ENCODE peak calls at places on chromosomes 7 and 10, in nine cellular contexts. One of them, this sample, is unnamed.

GRCh38 chr10:80275756-80276155 is 13.7 kb downstream of the MAT1A start:
- DNase-seq in GM23248: no peak
- DNase-seq in fibroblast of lung: no peak
- DNase-seq in upper lobe of right lung: no peak
- DNase-seq in kidney: no peak
- DNase-seq in OCI-LY7: no peak
- DNase-seq in heart right ventricle: no peak
- DNase-seq in WERI-Rb-1: no peak
- DNase-seq in astrocyte: no peak
- DNase-seq in this sample: peak; percentile 9

GRCh38 chr10:24893127-24893526 is 59.3 kb downstream of the PRTFDC1 start:
- DNase-seq in GM23248: no peak
- DNase-seq in fibroblast of lung: peak; percentile 60
- DNase-seq in upper lobe of right lung: no peak
- DNase-seq in kidney: no peak
- DNase-seq in OCI-LY7: no peak
- DNase-seq in heart right ventricle: no peak
- DNase-seq in WERI-Rb-1: no peak
- DNase-seq in astrocyte: peak; percentile 36
- DNase-seq in this sample: no peak

GRCh38 chr7:131104611-131105293 is 222.9 kb upstream of the MKLN1 start:
- DNase-seq in GM23248: peak; percentile 58
- DNase-seq in fibroblast of lung: peak; percentile 26
- DNase-seq in upper lobe of right lung: no peak
- DNase-seq in kidney: no peak
- DNase-seq in OCI-LY7: peak; percentile 47
- DNase-seq in heart right ventricle: no peak
- DNase-seq in WERI-Rb-1: no peak
- DNase-seq in astrocyte: no peak
- DNase-seq in this sample: no peak

GRCh38 chr10:34862892-34863291 is 47.8 kb upstream of the PARD3 start:
- DNase-seq in GM23248: no peak
- DNase-seq in fibroblast of lung: no peak
- DNase-seq in upper lobe of right lung: no peak
- DNase-seq in kidney: no peak
- DNase-seq in OCI-LY7: no peak
- DNase-seq in heart right ventricle: no peak
- DNase-seq in WERI-Rb-1: no peak
- DNase-seq in astrocyte: no peak
- DNase-seq in this sample: peak; percentile 31

GRCh38 chr10:79628083-79628482 is 17.3 kb downstream of the SFTPA1 start:
- DNase-seq in GM23248: no peak
- DNase-seq in fibroblast of lung: no peak
- DNase-seq in upper lobe of right lung: no peak
- DNase-seq in kidney: no peak
- DNase-seq in OCI-LY7: no peak
- DNase-seq in heart right ventricle: no peak
- DNase-seq in WERI-Rb-1: no peak
- DNase-seq in astrocyte: no peak
- DNase-seq in this sample: no peak

GRCh38 chr7:73978681-73979563 is 49.1 kb upstream of the ELN start:
- DNase-seq in GM23248: peak; percentile 70
- DNase-seq in fibroblast of lung: peak; percentile 54
- DNase-seq in upper lobe of right lung: peak; percentile 81
- DNase-seq in kidney: peak; percentile 62
- DNase-seq in OCI-LY7: peak; percentile 67
- DNase-seq in heart right ventricle: peak; percentile 41
- DNase-seq in WERI-Rb-1: peak; percentile 77
- DNase-seq in astrocyte: no peak
- DNase-seq in this sample: peak; percentile 77

GRCh38 chr10:18362892-18363291 is 222.7 kb downstream of the CACNB2 start:
- DNase-seq in GM23248: no peak
- DNase-seq in fibroblast of lung: no peak
- DNase-seq in upper lobe of right lung: no peak
- DNase-seq in kidney: no peak
- DNase-seq in OCI-LY7: no peak
- DNase-seq in heart right ventricle: no peak
- DNase-seq in WERI-Rb-1: no peak
- DNase-seq in astrocyte: no peak
- DNase-seq in this sample: no peak

GRCh38 chr10:109823196-109823595 is 100.1 kb downstream of the XPNPEP1 start:
- DNase-seq in GM23248: peak; percentile 56
- DNase-seq in fibroblast of lung: no peak
- DNase-seq in upper lobe of right lung: no peak
- DNase-seq in kidney: no peak
- DNase-seq in OCI-LY7: no peak
- DNase-seq in heart right ventricle: no peak
- DNase-seq in WERI-Rb-1: no peak
- DNase-seq in astrocyte: no peak
- DNase-seq in this sample: no peak

GRCh38 chr7:139095194-139095659 is 14.3 kb downstream of the ZC3HAV1 start:
- DNase-seq in GM23248: no peak
- DNase-seq in fibroblast of lung: no peak
- DNase-seq in upper lobe of right lung: no peak
- DNase-seq in kidney: no peak
- DNase-seq in OCI-LY7: peak; percentile 90
- DNase-seq in heart right ventricle: no peak
- DNase-seq in WERI-Rb-1: no peak
- DNase-seq in astrocyte: no peak
- DNase-seq in this sample: no peak

GRCh38 chr7:14420768-14421167 is 431.3 kb upstream of the ETV1 start:
- DNase-seq in GM23248: no peak
- DNase-seq in fibroblast of lung: no peak
- DNase-seq in upper lobe of right lung: no peak
- DNase-seq in kidney: no peak
- DNase-seq in OCI-LY7: no peak
- DNase-seq in heart right ventricle: no peak
- DNase-seq in WERI-Rb-1: no peak
- DNase-seq in astrocyte: no peak
- DNase-seq in this sample: no peak

GRCh38 chr7:29839302-29839701 is 33.0 kb downstream of the WIPF3 start:
- DNase-seq in GM23248: peak; percentile 86
- DNase-seq in fibroblast of lung: peak; percentile 77
- DNase-seq in upper lobe of right lung: no peak
- DNase-seq in kidney: no peak
- DNase-seq in OCI-LY7: no peak
- DNase-seq in heart right ventricle: peak; percentile 36
- DNase-seq in WERI-Rb-1: no peak
- DNase-seq in astrocyte: peak; percentile 66
- DNase-seq in this sample: no peak

GRCh38 chr10:115861455-115861854 is 411.6 kb downstream of the GFRA1 start:
- DNase-seq in GM23248: peak; percentile 72
- DNase-seq in fibroblast of lung: peak; percentile 9
- DNase-seq in upper lobe of right lung: no peak
- DNase-seq in kidney: no peak
- DNase-seq in OCI-LY7: no peak
- DNase-seq in heart right ventricle: no peak
- DNase-seq in WERI-Rb-1: no peak
- DNase-seq in astrocyte: no peak
- DNase-seq in this sample: no peak

GRCh38 chr10:118725784-118726507 is 28.8 kb downstream of the CACUL1 start:
- DNase-seq in GM23248: peak; percentile 75
- DNase-seq in fibroblast of lung: peak; percentile 87
- DNase-seq in upper lobe of right lung: no peak
- DNase-seq in kidney: no peak
- DNase-seq in OCI-LY7: no peak
- DNase-seq in heart right ventricle: no peak
- DNase-seq in WERI-Rb-1: no peak
- DNase-seq in astrocyte: peak; percentile 16
- DNase-seq in this sample: no peak

GRCh38 chr7:47647213-47647985 is 65.5 kb upstream of the TNS3 start:
- DNase-seq in GM23248: no peak
- DNase-seq in fibroblast of lung: no peak
- DNase-seq in upper lobe of right lung: no peak
- DNase-seq in kidney: no peak
- DNase-seq in OCI-LY7: peak; percentile 82
- DNase-seq in heart right ventricle: no peak
- DNase-seq in WERI-Rb-1: no peak
- DNase-seq in astrocyte: no peak
- DNase-seq in this sample: no peak

GRCh38 chr10:27819781-27820531 is 74.3 kb upstream of the MKX start:
- DNase-seq in GM23248: peak; percentile 76
- DNase-seq in fibroblast of lung: peak; percentile 67
- DNase-seq in upper lobe of right lung: no peak
- DNase-seq in kidney: no peak
- DNase-seq in OCI-LY7: no peak
- DNase-seq in heart right ventricle: peak; percentile 53
- DNase-seq in WERI-Rb-1: no peak
- DNase-seq in astrocyte: peak; percentile 87
- DNase-seq in this sample: no peak

GRCh38 chr7:43582503-43583423 is at the start of gene STK17A:
- DNase-seq in GM23248: peak; percentile 95
- DNase-seq in fibroblast of lung: peak; percentile 89
- DNase-seq in upper lobe of right lung: peak; percentile 96
- DNase-seq in kidney: peak; percentile 97
- DNase-seq in OCI-LY7: peak; percentile 94
- DNase-seq in heart right ventricle: peak; percentile 93
- DNase-seq in WERI-Rb-1: peak; percentile 90
- DNase-seq in astrocyte: peak; percentile 56
- DNase-seq in this sample: peak; percentile 95

GRCh38 chr7:131057015-131057518 is 270.6 kb upstream of the MKLN1 start:
- DNase-seq in GM23248: peak; percentile 41
- DNase-seq in fibroblast of lung: peak; percentile 80
- DNase-seq in upper lobe of right lung: no peak
- DNase-seq in kidney: no peak
- DNase-seq in OCI-LY7: peak; percentile 73
- DNase-seq in heart right ventricle: no peak
- DNase-seq in WERI-Rb-1: no peak
- DNase-seq in astrocyte: peak; percentile 92
- DNase-seq in this sample: no peak

GRCh38 chr7:73860859-73861258 is at the start of gene TMEM270:
- DNase-seq in GM23248: no peak
- DNase-seq in fibroblast of lung: no peak
- DNase-seq in upper lobe of right lung: no peak
- DNase-seq in kidney: peak; percentile 53
- DNase-seq in OCI-LY7: no peak
- DNase-seq in heart right ventricle: no peak
- DNase-seq in WERI-Rb-1: no peak
- DNase-seq in astrocyte: no peak
- DNase-seq in this sample: no peak

GRCh38 chr10:57621466-57621865 is 646.2 kb downstream of the IPMK start:
- DNase-seq in GM23248: no peak
- DNase-seq in fibroblast of lung: no peak
- DNase-seq in upper lobe of right lung: no peak
- DNase-seq in kidney: no peak
- DNase-seq in OCI-LY7: no peak
- DNase-seq in heart right ventricle: no peak
- DNase-seq in WERI-Rb-1: no peak
- DNase-seq in astrocyte: no peak
- DNase-seq in this sample: no peak

GRCh38 chr7:29924006-29924405 is 65.6 kb downstream of the SCRN1 start:
- DNase-seq in GM23248: no peak
- DNase-seq in fibroblast of lung: no peak
- DNase-seq in upper lobe of right lung: no peak
- DNase-seq in kidney: no peak
- DNase-seq in OCI-LY7: no peak
- DNase-seq in heart right ventricle: no peak
- DNase-seq in WERI-Rb-1: peak; percentile 28
- DNase-seq in astrocyte: no peak
- DNase-seq in this sample: no peak

DNA sequence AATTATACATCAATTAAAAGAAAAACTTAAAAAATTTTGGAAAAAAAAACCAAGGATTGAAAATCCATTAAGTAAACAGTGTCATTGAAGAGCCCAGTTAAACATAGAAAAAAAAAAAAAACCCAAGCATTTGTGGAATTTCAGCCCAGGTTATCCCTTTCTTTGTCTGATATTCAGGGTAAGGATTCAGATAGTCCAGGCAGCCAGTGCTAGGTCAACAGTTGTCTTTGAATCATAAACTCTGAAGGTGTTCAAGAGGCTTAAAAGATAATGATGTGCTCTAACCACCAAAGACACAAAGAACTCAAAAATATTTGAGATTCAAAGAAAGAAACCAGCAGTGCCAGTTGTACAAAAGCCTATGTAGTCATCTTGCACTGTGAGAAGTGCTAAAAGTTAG is 270.3 kb upstream of the DKK1 start:
- DNase-seq in GM23248: no peak
- DNase-seq in fibroblast of lung: no peak
- DNase-seq in upper lobe of right lung: no peak
- DNase-seq in kidney: no peak
- DNase-seq in OCI-LY7: no peak
- DNase-seq in heart right ventricle: no peak
- DNase-seq in WERI-Rb-1: no peak
- DNase-seq in astrocyte: no peak
- DNase-seq in this sample: no peak
- H3K27ac ChIP-seq in GM23248: no peak overlapping the region
- H3K27ac ChIP-seq in fibroblast of lung: no peak overlapping the region
- H3K27ac ChIP-seq in upper lobe of right lung: no peak overlapping the region
- H3K27ac ChIP-seq in kidney: no peak overlapping the region
- H3K27ac ChIP-seq in OCI-LY7: no peak overlapping the region
- H3K27ac ChIP-seq in heart right ventricle: no peak overlapping the region
- H3K27ac ChIP-seq in WERI-Rb-1: no peak overlapping the region
- H3K27ac ChIP-seq in astrocyte: no peak overlapping the region
- H3K27ac ChIP-seq in this sample: no peak overlapping the region

DNA sequence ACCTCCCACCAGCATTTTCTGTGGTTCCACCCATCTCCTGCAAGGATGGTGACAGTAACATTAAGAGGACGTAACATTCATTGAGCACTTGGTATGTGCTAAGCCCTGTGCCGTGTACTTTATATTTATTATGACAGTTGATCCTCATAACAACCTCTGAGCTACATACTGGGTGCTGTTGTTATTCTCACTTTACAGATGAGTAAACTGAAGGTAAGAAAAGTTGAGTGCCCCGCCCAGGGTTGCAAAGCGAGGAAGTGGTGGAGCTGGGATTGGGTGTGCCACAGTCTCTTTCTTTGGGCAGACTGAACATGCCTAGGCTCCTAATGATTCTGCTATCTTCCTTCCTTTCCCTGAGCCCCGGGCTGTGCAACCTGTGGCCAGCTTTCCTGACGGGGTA is 107.4 kb downstream of the SH3PXD2A start:
- DNase-seq in GM23248: no peak
- DNase-seq in fibroblast of lung: no peak
- DNase-seq in upper lobe of right lung: no peak
- DNase-seq in kidney: no peak
- DNase-seq in OCI-LY7: no peak
- DNase-seq in heart right ventricle: no peak
- DNase-seq in WERI-Rb-1: no peak
- DNase-seq in astrocyte: no peak
- DNase-seq in this sample: peak; percentile 34
- H3K36me3 ChIP-seq in GM23248: no peaks in the 10 kb centered on the region
- H3K36me3 ChIP-seq in fibroblast of lung: no peaks in the 10 kb centered on the region
- H3K36me3 ChIP-seq in upper lobe of right lung: no peaks in the 10 kb centered on the region
- H3K36me3 ChIP-seq in kidney: no peaks in the 10 kb centered on the region
- H3K36me3 ChIP-seq in OCI-LY7: no peaks in the 10 kb centered on the region
- H3K36me3 ChIP-seq in heart right ventricle: no peaks in the 10 kb centered on the region
- H3K36me3 ChIP-seq in WERI-Rb-1: no peaks in the 10 kb centered on the region
- H3K36me3 ChIP-seq in astrocyte: no peaks in the 10 kb centered on the region
- H3K36me3 ChIP-seq in this sample: no peaks in the 10 kb centered on the region

GRCh38 chr10:105756386-105756785 is 1115.3 kb downstream of the SORCS3 start:
- DNase-seq in GM23248: no peak
- DNase-seq in fibroblast of lung: no peak
- DNase-seq in upper lobe of right lung: no peak
- DNase-seq in kidney: no peak
- DNase-seq in OCI-LY7: no peak
- DNase-seq in heart right ventricle: no peak
- DNase-seq in WERI-Rb-1: no peak
- DNase-seq in astrocyte: no peak
- DNase-seq in this sample: no peak
- H3K27ac ChIP-seq in GM23248: no peak overlapping the region
- H3K27ac ChIP-seq in fibroblast of lung: no peak overlapping the region
- H3K27ac ChIP-seq in upper lobe of right lung: no peak overlapping the region
- H3K27ac ChIP-seq in kidney: no peak overlapping the region
- H3K27ac ChIP-seq in OCI-LY7: no peak overlapping the region
- H3K27ac ChIP-seq in heart right ventricle: no peak overlapping the region
- H3K27ac ChIP-seq in WERI-Rb-1: no peak overlapping the region
- H3K27ac ChIP-seq in astrocyte: no peak overlapping the region
- H3K27ac ChIP-seq in this sample: no peak overlapping the region

GRCh38 chr7:98991141-98991540 is 112.8 kb downstream of the TRRAP start:
- DNase-seq in GM23248: no peak
- DNase-seq in fibroblast of lung: no peak
- DNase-seq in upper lobe of right lung: peak; percentile 36
- DNase-seq in kidney: no peak
- DNase-seq in OCI-LY7: no peak
- DNase-seq in heart right ventricle: no peak
- DNase-seq in WERI-Rb-1: no peak
- DNase-seq in astrocyte: no peak
- DNase-seq in this sample: no peak
- H3K36me3 ChIP-seq in GM23248: peaks cover 68% of the 10 kb centered on the region
- H3K36me3 ChIP-seq in fibroblast of lung: peaks cover 38% of the 10 kb centered on the region
- H3K36me3 ChIP-seq in upper lobe of right lung: peaks cover 99% of the 10 kb centered on the region
- H3K36me3 ChIP-seq in kidney: peaks cover 73% of the 10 kb centered on the region
- H3K36me3 ChIP-seq in OCI-LY7: peaks cover 99% of the 10 kb centered on the region
- H3K36me3 ChIP-seq in heart right ventricle: peaks cover 78% of the 10 kb centered on the region
- H3K36me3 ChIP-seq in WERI-Rb-1: peaks cover 83% of the 10 kb centered on the region
- H3K36me3 ChIP-seq in astrocyte: peaks cover 61% of the 10 kb centered on the region
- H3K36me3 ChIP-seq in this sample: peaks cover 100% of the 10 kb centered on the region

This sample was measured in stomach.